ENCODE peak calls at places on chromosome 16, in six cellular contexts. R, C, A, N, E and F are unnamed samples.

GRCh38 chr16:14151256-14152030 is 80.3 kb downstream of the MRTFB start:
- DNase-seq in R (no peak), C (no peak), A (no peak), N (no peak), E (no peak), F (no peak)

GRCh38 chr16:57941016-57941656 is 29.8 kb downstream of the CNGB1 start:
- DNase-seq in R (no peak), C (no peak), A (peak; percentile 86), N (no peak), E (no peak), F (no peak)

GRCh38 chr16:67269766-67270165 is 9.6 kb upstream of the PLEKHG4 start:
- DNase-seq in R (no peak), C (no peak), A (no peak), N (no peak), E (no peak), F (no peak)

GRCh38 chr16:1825864-1826690 is 548 bp downstream of the HAGH start:
- DNase-seq in R (peak; percentile 32), C (no peak), A (peak; percentile 75), N (no peak), E (no peak), F (no peak)

GRCh38 chr16:10828851-10829331 is 10.3 kb upstream of the TVP23A start:
- DNase-seq in R (no peak), C (no peak), A (peak; percentile 82), N (no peak), E (no peak), F (no peak)

GRCh38 chr16:55471448-55472097 is 7.4 kb upstream of the MMP2 start:
- DNase-seq in R (no peak), C (no peak), A (no peak), N (peak; percentile 13), E (no peak), F (no peak)

GRCh38 chr16:19227643-19228042 is 57.9 kb upstream of the CLEC19A start:
- DNase-seq in R (no peak), C (no peak), A (no peak), N (no peak), E (no peak), F (no peak)

GRCh38 chr16:9364721-9365693 is 273.6 kb downstream of the HAPSTR1 start:
- DNase-seq in R (peak; percentile 86), C (no peak), A (peak; percentile 33), N (no peak), E (no peak), F (no peak)

GRCh38 chr16:30064746-30065111 is 831 bp upstream of the ALDOA start:
- DNase-seq in R (no peak), C (peak; percentile 52), A (no peak), N (no peak), E (no peak), F (no peak)

GRCh38 chr16:12439443-12440232 is 364.0 kb downstream of the CPPED1 start:
- DNase-seq in R (no peak), C (no peak), A (no peak), N (no peak), E (no peak), F (no peak)

GRCh38 chr16:67987460-67988160 is 7.3 kb upstream of the DPEP3 start:
- DNase-seq in R (peak; percentile 57), C (no peak), A (no peak), N (no peak), E (no peak), F (no peak)

GRCh38 chr16:30494709-30495108 is 22.2 kb downstream of the ITGAL start:
- DNase-seq in R (no peak), C (no peak), A (no peak), N (no peak), E (no peak), F (no peak)

GRCh38 chr16:79253100-79253631 is 347.4 kb downstream of the MAF start:
- DNase-seq in R (peak; percentile 71), C (no peak), A (no peak), N (no peak), E (no peak), F (no peak)

GRCh38 chr16:73216932-73217331 is 169.0 kb upstream of the ZFHX3 start:
- DNase-seq in R (no peak), C (no peak), A (no peak), N (no peak), E (no peak), F (no peak)

GRCh38 chr16:85370881-85371651 is 242.1 kb upstream of the GSE1 start:
- DNase-seq in R (no peak), C (peak; percentile 69), A (peak; percentile 84), N (no peak), E (no peak), F (no peak)

GRCh38 chr16:28846933-28847273 is 755 bp upstream of the TUFM start:
- DNase-seq in R (no peak), C (no peak), A (no peak), N (no peak), E (no peak), F (no peak)

GRCh38 chr16:66399031-66399430 is 28.1 kb upstream of the BEAN1 start:
- DNase-seq in R (no peak), C (no peak), A (no peak), N (no peak), E (no peak), F (no peak)

GRCh38 chr16:10871157-10871991 is 5.6 kb upstream of the CIITA start:
- DNase-seq in R (peak; percentile 28), C (no peak), A (no peak), N (peak; percentile 41), E (no peak), F (no peak)

GRCh38 chr16:10385725-10386516 is at the start of gene ATF7IP2:
- DNase-seq in R (peak; percentile 98), C (peak; percentile 97), A (peak; percentile 87), N (peak; percentile 87), E (peak; percentile 89), F (peak; percentile 94)

DNA sequence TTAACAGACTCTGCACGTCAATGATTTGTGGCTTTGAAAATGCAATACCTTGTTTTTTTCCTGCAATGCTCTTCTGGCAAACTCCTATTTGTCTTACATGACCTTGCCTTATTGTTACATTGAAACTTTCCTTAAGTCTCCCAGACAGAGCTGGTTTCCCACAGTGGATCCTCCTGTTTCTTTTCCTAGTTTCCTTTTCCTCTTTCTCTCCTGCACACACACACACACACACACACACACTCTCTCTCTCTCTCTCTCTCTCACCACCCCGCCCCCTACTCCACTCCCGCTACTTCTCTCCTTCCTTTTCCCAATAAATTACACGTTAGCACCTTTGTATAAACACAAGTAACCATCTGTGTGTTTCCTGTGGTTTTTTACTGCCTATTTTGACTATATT is 2.3 kb downstream of the ORC6 start:
- DNase-seq in R (no peak), C (no peak), A (no peak), N (no peak), E (no peak), F (no peak)
- H3K9me3 ChIP-seq in R (no peaks in the 10 kb centered on the region), C (no peaks in the 10 kb centered on the region), A (no peaks in the 10 kb centered on the region), N (no peaks in the 10 kb centered on the region), E (no peaks in the 10 kb centered on the region), F (no peaks in the 10 kb centered on the region)

DNA sequence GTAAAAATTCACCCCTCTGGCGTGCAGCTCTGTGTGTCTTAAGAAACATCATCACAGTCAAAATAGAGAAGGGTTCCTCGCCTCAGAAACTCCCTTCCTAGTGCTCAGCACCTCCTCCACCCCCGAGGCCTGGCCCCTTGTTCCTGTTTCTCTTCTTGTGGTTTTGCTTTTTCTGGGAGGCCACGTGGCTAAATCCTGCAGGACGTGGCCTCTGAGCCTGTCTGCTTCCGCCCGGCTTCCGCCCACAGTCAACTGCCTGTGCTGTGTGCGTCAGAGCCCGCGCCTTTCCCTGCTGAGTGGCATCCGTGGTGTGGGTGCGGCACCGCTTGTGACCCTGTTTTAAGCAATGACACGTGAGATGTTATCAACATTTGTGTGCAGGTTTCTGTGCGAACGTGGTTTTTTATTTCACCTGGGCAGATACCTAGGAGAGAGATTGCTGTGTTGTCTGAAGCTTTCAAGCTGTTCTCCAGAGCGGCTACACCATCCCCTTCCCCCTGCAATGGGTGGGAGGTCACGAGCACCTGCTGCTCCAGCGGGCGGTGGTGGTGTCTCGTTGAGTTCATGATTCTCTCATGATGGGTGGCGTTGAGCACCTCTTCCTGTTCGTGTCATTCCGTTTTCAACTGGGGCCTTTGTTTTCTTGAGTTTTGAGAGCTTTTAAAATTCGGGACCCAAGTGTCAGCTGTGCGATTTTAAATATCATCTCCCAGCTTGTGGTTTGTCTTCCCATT is 21.7 kb downstream of the ACSF3 start:
- DNase-seq in R (no peak), C (peak; percentile 49), A (no peak), N (no peak), E (no peak), F (no peak)
- TF ChIP-seq YY1 in R (no peak), C (no peak), A (no peak), N (no peak), E (no peak), F (no peak)

GRCh38 chr16:35197656-35198055 is 1738.2 kb downstream of the TP53TG3F start:
- DNase-seq in R (no peak), C (no peak), A (no peak), N (no peak), E (no peak), F (no peak)
- H3K9me3 ChIP-seq in R (peaks cover 81% of the 10 kb centered on the region), C (no peaks in the 10 kb centered on the region), A (no peaks in the 10 kb centered on the region), N (peaks cover 5% of the 10 kb centered on the region), E (peaks cover 95% of the 10 kb centered on the region), F (no peaks in the 10 kb centered on the region)

GRCh38 chr16:48385272-48385953 is at the start of gene SIAH1:
- DNase-seq in R (peak; percentile 71), C (peak; percentile 93), A (peak; percentile 98), N (no peak), E (peak; percentile 50), F (peak; percentile 72)

GRCh38 chr16:48384305-48384981 is 770 bp downstream of the SIAH1 start:
- DNase-seq in R (peak; percentile 41), C (peak; percentile 90), A (peak; percentile 94), N (no peak), E (no peak), F (no peak)

GRCh38 chr16:48383877-48384304 is 1.3 kb downstream of the SIAH1 start:
- DNase-seq in R (peak; percentile 70), C (peak; percentile 22), A (no peak), N (no peak), E (no peak), F (no peak)

GRCh38 chr16:48383204-48383876 is 1.9 kb downstream of the SIAH1 start:
- DNase-seq in R (no peak), C (no peak), A (no peak), N (no peak), E (no peak), F (no peak)

GRCh38 chr16:48384982-48385271 is 286 bp downstream of the SIAH1 start:
- DNase-seq in R (no peak), C (no peak), A (no peak), N (no peak), E (no peak), F (no peak)
- TF ChIP-seq YY1 in R (no peak), C (peak; percentile 5), A (peak; percentile 72), N (no peak), E (no peak), F (no peak)